ENCODE peak calls at places on chromosomes 13 and 19, in ten cellular contexts. One of them, this sample, is unnamed.

GRCh38 chr13:43196171-43196611 is 172.8 kb downstream of the DNAJC15 start:
- DNase-seq in bronchial epithelial cell: no peak
- DNase-seq in uterus: peak
- DNase-seq in GM12865: no peak
- DNase-seq in left ventricle myocardium inferior: peak
- DNase-seq in mucosa of descending colon: no peak
- DNase-seq in A673: peak
- DNase-seq in stomach: no peak
- DNase-seq in GM23248: peak
- DNase-seq in Caco-2: no peak
- DNase-seq in this sample: no peak

GRCh38 chr13:21243045-21243842 is 66.8 kb downstream of the MRPL57 start:
- DNase-seq in A673: no peak
- DNase-seq in stomach: no peak
- DNase-seq in left ventricle myocardium inferior: no peak
- DNase-seq in Caco-2: no peak
- DNase-seq in GM12865: no peak
- DNase-seq in GM23248: no peak
- DNase-seq in uterus: no peak
- DNase-seq in bronchial epithelial cell: no peak
- DNase-seq in mucosa of descending colon: no peak
- DNase-seq in this sample: no peak

GRCh38 chr13:95267662-95268369 is 33.4 kb downstream of the ABCC4 start:
- DNase-seq in bronchial epithelial cell: peak
- DNase-seq in A673: peak
- DNase-seq in left ventricle myocardium inferior: no peak
- DNase-seq in GM12865: no peak
- DNase-seq in mucosa of descending colon: no peak
- DNase-seq in Caco-2: peak
- DNase-seq in GM23248: peak
- DNase-seq in stomach: peak
- DNase-seq in uterus: no peak
- DNase-seq in this sample: peak

GRCh38 chr19:29576761-29577661 is 29.1 kb upstream of the POP4 start:
- DNase-seq in GM23248: peak
- DNase-seq in mucosa of descending colon: no peak
- DNase-seq in A673: no peak
- DNase-seq in uterus: no peak
- DNase-seq in left ventricle myocardium inferior: no peak
- DNase-seq in GM12865: peak
- DNase-seq in Caco-2: no peak
- DNase-seq in bronchial epithelial cell: peak
- DNase-seq in stomach: no peak
- DNase-seq in this sample: no peak

GRCh38 chr19:41364546-41365391 is 820 bp upstream of the B9D2 start:
- DNase-seq in uterus: no peak
- DNase-seq in GM12865: peak
- DNase-seq in A673: no peak
- DNase-seq in bronchial epithelial cell: no peak
- DNase-seq in Caco-2: no peak
- DNase-seq in GM23248: no peak
- DNase-seq in mucosa of descending colon: no peak
- DNase-seq in left ventricle myocardium inferior: no peak
- DNase-seq in stomach: no peak
- DNase-seq in this sample: no peak

GRCh38 chr13:33134213-33134612 is 118.0 kb downstream of the KL start:
- DNase-seq in left ventricle myocardium inferior: no peak
- DNase-seq in bronchial epithelial cell: no peak
- DNase-seq in Caco-2: no peak
- DNase-seq in A673: no peak
- DNase-seq in uterus: no peak
- DNase-seq in GM12865: no peak
- DNase-seq in stomach: no peak
- DNase-seq in GM23248: no peak
- DNase-seq in mucosa of descending colon: no peak
- DNase-seq in this sample: no peak

GRCh38 chr13:99985243-99985874 is 3.8 kb downstream of the ZIC2 start:
- DNase-seq in stomach: no peak
- DNase-seq in bronchial epithelial cell: no peak
- DNase-seq in Caco-2: no peak
- DNase-seq in A673: peak
- DNase-seq in GM23248: no peak
- DNase-seq in GM12865: no peak
- DNase-seq in mucosa of descending colon: no peak
- DNase-seq in uterus: no peak
- DNase-seq in left ventricle myocardium inferior: no peak
- DNase-seq in this sample: no peak

GRCh38 chr13:107866666-107867623 is 348.4 kb downstream of the LIG4 start:
- DNase-seq in bronchial epithelial cell: no peak
- DNase-seq in left ventricle myocardium inferior: no peak
- DNase-seq in A673: peak
- DNase-seq in mucosa of descending colon: no peak
- DNase-seq in GM23248: peak
- DNase-seq in uterus: no peak
- DNase-seq in GM12865: no peak
- DNase-seq in Caco-2: no peak
- DNase-seq in stomach: no peak
- DNase-seq in this sample: no peak

DNA sequence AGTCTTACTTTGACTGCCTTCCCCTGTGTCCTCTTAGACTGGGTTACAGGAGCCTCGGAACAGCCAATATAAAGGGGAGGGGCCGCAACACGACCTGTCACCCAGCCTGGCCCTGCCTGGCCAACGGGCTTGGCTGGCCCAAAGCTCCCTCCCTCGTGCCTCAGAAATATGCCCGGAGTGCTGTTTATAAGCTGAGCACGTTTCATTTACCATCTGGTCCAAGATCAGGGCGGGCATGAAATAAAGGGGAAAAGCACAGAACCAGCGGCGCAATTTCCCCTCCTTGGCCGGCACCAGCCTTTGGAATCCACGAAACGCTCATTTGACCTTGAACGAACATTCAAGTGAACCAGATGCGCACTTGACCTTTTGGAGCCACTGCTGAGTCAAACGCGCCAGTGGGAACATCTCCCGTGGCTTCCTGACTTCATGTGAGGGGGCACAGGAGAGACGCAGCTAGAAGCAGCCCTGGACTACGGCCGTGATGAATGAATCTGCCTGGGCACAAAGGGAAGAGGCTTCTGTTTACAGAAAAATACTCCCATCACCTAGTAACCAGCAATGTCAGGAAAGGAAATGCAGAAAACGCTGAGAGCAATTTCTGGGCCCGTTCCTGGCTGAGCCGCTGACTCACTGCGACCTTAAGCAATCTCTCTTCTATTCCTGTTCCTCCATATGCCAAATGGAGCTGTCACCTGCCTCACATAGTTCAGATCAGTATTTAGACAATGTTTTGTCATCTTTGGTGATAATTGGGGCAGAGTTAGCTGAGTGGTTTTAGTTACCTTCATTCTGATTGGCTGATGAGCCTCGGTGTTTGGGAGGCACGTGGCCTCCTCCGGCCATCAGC is 53.3 kb downstream of the RFX2 start:
- DNase-seq in Caco-2: peak
- DNase-seq in GM23248: peak
- DNase-seq in mucosa of descending colon: peak
- DNase-seq in bronchial epithelial cell: peak
- DNase-seq in GM12865: no peak
- DNase-seq in stomach: peak
- DNase-seq in uterus: peak
- DNase-seq in left ventricle myocardium inferior: peak
- DNase-seq in A673: peak
- DNase-seq in this sample: peak
- H3K4me3 ChIP-seq in Caco-2: no peak
- H3K4me3 ChIP-seq in GM23248: peak
- H3K4me3 ChIP-seq in mucosa of descending colon: no peak
- H3K4me3 ChIP-seq in bronchial epithelial cell: no peak
- H3K4me3 ChIP-seq in GM12865: no peak
- H3K4me3 ChIP-seq in stomach: no peak
- H3K4me3 ChIP-seq in uterus: no peak
- H3K4me3 ChIP-seq in left ventricle myocardium inferior: peak
- H3K4me3 ChIP-seq in A673: no peak
- H3K4me3 ChIP-seq in this sample: no peak

DNA sequence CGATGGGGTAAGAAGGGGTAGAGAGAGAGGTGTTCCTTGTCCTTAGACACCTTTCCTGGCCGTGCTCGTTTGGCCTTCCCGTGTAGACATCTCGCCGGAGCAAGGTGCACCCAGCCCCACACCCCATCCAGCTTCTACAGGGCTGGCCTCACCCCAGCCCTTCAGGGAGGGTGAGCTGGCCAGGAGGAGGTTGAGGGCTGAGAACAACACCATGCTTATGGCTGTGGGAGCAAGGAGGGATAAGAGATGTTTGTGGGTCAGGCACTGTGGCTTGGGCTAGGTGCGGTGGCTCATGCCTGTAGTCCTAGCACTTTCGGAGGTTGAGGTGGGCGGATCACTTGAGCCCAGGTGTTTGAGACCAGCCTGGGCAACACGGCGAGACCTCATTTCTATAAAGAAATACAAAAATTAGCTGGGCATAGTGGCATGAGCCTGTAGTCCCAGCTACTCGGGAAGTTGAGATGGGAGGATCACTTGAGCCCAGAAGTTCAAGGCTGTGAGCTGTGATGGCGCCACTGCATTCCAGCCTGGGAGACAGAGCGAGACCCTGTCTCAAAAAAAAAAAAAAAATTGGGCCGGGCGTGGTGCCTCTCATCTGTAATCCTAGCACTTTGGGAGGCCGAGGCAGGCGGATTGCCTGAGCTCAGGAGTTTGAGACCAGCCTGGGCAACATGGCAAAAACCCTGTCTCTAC is 15.5 kb downstream of the SMARCA4 start:
- DNase-seq in left ventricle myocardium inferior: no peak
- DNase-seq in uterus: no peak
- DNase-seq in Caco-2: no peak
- DNase-seq in bronchial epithelial cell: no peak
- DNase-seq in GM12865: no peak
- DNase-seq in mucosa of descending colon: no peak
- DNase-seq in stomach: peak
- DNase-seq in A673: no peak
- DNase-seq in GM23248: no peak
- DNase-seq in this sample: no peak
- H3K4me3 ChIP-seq in left ventricle myocardium inferior: peak
- H3K4me3 ChIP-seq in uterus: no peak
- H3K4me3 ChIP-seq in Caco-2: no peak
- H3K4me3 ChIP-seq in bronchial epithelial cell: no peak
- H3K4me3 ChIP-seq in GM12865: no peak
- H3K4me3 ChIP-seq in mucosa of descending colon: no peak
- H3K4me3 ChIP-seq in stomach: peak
- H3K4me3 ChIP-seq in A673: no peak
- H3K4me3 ChIP-seq in GM23248: no peak
- H3K4me3 ChIP-seq in this sample: no peak

DNA sequence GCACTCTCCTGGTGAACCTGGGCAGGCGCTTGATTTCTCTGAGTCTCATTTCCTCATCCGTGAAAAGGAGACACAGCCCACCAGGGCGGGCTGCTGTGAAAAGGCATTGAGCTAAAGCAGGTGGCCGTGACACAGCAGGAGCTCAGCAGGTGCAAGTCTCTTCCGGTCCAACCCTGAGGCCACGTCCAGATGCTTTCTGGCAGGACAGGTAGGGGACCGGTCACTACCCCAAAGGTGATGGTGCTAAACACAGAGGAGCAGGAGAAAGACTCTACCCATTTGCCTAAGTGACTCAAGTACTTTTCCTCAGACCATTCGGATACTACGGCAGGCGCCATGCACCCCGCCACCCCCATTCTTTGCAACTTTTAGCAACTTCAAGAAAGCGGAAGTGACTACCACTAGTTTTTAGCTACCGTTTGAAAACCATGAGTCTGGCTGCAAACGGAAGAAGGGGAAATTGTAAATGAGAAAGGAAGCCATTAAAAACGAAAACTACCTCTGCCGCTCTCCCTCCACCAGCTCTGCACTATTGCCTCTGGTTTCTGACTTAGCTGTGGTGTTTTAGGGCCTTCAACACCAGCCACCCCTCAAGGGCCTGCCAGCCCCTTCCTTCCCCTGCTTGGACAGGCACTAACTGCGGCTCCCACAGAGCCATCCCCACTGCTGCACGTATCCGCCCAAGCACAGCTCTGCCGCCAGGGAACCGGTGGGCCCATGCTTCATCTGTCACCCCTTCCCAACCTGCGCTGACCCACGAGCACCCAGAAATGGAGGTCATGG is 4.8 kb downstream of the PPP6R1 start:
- DNase-seq in uterus: no peak
- DNase-seq in A673: no peak
- DNase-seq in left ventricle myocardium inferior: no peak
- DNase-seq in stomach: peak
- DNase-seq in Caco-2: no peak
- DNase-seq in GM23248: no peak
- DNase-seq in GM12865: peak
- DNase-seq in bronchial epithelial cell: no peak
- DNase-seq in mucosa of descending colon: peak
- DNase-seq in this sample: no peak
- H3K4me3 ChIP-seq in uterus: no peak
- H3K4me3 ChIP-seq in A673: no peak
- H3K4me3 ChIP-seq in left ventricle myocardium inferior: peak
- H3K4me3 ChIP-seq in stomach: peak
- H3K4me3 ChIP-seq in Caco-2: no peak
- H3K4me3 ChIP-seq in GM23248: no peak
- H3K4me3 ChIP-seq in GM12865: peak
- H3K4me3 ChIP-seq in bronchial epithelial cell: no peak
- H3K4me3 ChIP-seq in mucosa of descending colon: no peak
- H3K4me3 ChIP-seq in this sample: no peak

GRCh38 chr19:38180071-38180470 is 44.0 kb downstream of the DPF1 start:
- DNase-seq in left ventricle myocardium inferior: no peak
- DNase-seq in GM12865: no peak
- DNase-seq in A673: no peak
- DNase-seq in stomach: no peak
- DNase-seq in bronchial epithelial cell: no peak
- DNase-seq in GM23248: no peak
- DNase-seq in uterus: no peak
- DNase-seq in mucosa of descending colon: no peak
- DNase-seq in Caco-2: no peak
- DNase-seq in this sample: no peak

GRCh38 chr19:38184815-38185214 is 39.2 kb downstream of the DPF1 start:
- DNase-seq in uterus: no peak
- DNase-seq in mucosa of descending colon: no peak
- DNase-seq in A673: no peak
- DNase-seq in Caco-2: no peak
- DNase-seq in bronchial epithelial cell: no peak
- DNase-seq in left ventricle myocardium inferior: no peak
- DNase-seq in stomach: no peak
- DNase-seq in GM23248: no peak
- DNase-seq in GM12865: no peak
- DNase-seq in this sample: no peak

GRCh38 chr19:38182536-38183210 is 41.3 kb downstream of the DPF1 start:
- DNase-seq in GM12865: no peak
- DNase-seq in Caco-2: no peak
- DNase-seq in uterus: no peak
- DNase-seq in mucosa of descending colon: no peak
- DNase-seq in stomach: no peak
- DNase-seq in left ventricle myocardium inferior: no peak
- DNase-seq in GM23248: peak
- DNase-seq in A673: no peak
- DNase-seq in bronchial epithelial cell: no peak
- DNase-seq in this sample: no peak

DNA sequence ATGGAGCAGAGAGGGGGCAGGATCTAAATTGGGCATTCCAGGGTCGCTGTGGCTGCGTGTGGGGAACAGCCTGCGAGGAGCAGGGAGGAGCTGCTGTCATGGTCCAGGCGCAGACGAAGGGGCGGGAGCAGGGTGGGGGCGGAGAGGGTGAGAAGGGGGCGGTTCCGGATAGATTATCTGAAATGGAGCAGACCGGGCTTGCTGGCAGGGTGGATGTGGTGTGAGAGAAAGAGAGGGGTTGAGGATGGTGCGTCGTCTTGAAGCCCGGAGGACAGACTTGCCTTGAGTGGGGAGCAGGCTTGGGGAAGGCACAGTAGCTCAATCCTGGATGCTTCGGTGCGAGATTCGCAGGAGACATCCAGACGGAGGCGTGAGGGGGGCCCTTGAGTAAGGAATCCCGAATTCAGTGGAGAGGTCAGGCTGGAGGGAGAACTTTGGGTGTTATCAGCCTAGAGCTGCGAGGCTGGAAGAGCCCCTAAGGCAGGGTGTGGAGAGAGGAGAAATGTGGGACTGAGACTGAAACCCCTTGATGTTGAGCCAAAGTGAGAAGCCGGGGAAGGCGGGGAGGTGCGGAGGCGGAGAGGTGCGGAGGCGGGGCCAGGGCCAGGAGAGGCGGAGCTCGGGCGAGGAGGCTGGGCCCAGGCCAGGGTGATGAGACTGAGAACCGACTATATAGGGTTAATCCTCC is 40.7 kb downstream of the DPF1 start:
- DNase-seq in A673: peak
- DNase-seq in GM12865: no peak
- DNase-seq in mucosa of descending colon: no peak
- DNase-seq in bronchial epithelial cell: no peak
- DNase-seq in stomach: no peak
- DNase-seq in left ventricle myocardium inferior: peak
- DNase-seq in GM23248: peak
- DNase-seq in uterus: peak
- DNase-seq in Caco-2: no peak
- DNase-seq in this sample: no peak
- H3K4me3 ChIP-seq in A673: peak
- H3K4me3 ChIP-seq in GM12865: no peak
- H3K4me3 ChIP-seq in mucosa of descending colon: no peak
- H3K4me3 ChIP-seq in bronchial epithelial cell: no peak
- H3K4me3 ChIP-seq in stomach: peak
- H3K4me3 ChIP-seq in left ventricle myocardium inferior: peak
- H3K4me3 ChIP-seq in GM23248: peak
- H3K4me3 ChIP-seq in uterus: peak
- H3K4me3 ChIP-seq in Caco-2: no peak
- H3K4me3 ChIP-seq in this sample: no peak